ENCODE peak calls at places on chromosomes 1 and 21, in ten cellular contexts. Y, N, E, J, P, U, D, S, K and R are unnamed samples.

GRCh38 chr1:156845055-156845952 is 13.6 kb downstream of the INSRR start:
- DNase-seq in Y (no peak), N (no peak), E (no peak), J (no peak), P (no peak), U (no peak), D (no peak), S (no peak), K (no peak), R (no peak)

GRCh38 chr1:174700775-174701174 is 253.0 kb downstream of the GPR52 start:
- DNase-seq in Y (no peak), N (no peak), E (no peak), J (no peak), P (no peak), U (no peak), D (no peak), S (no peak), K (no peak), R (no peak)

GRCh38 chr1:230141002-230141648 is 74.1 kb downstream of the GALNT2 start:
- DNase-seq in Y (no peak), N (no peak), E (no peak), J (no peak), P (peak), U (no peak), D (no peak), S (no peak), K (peak), R (no peak)

GRCh38 chr1:229430761-229431269 is 3.1 kb downstream of the ACTA1 start:
- DNase-seq in Y (no peak), N (peak), E (peak), J (peak), P (peak), U (no peak), D (no peak), S (no peak), K (peak), R (no peak)

GRCh38 chr21:33207471-33208149 is 22.1 kb upstream of the IFNAR2 start:
- DNase-seq in Y (peak), N (no peak), E (no peak), J (no peak), P (no peak), U (no peak), D (no peak), S (no peak), K (no peak), R (no peak)

GRCh38 chr21:41683815-41684214 is 83.0 kb downstream of the RIPK4 start:
- DNase-seq in Y (no peak), N (no peak), E (no peak), J (no peak), P (no peak), U (no peak), D (no peak), S (no peak), K (no peak), R (no peak)

GRCh38 chr1:206105612-206106011 is 11.6 kb downstream of the AVPR1B start:
- DNase-seq in Y (no peak), N (no peak), E (no peak), J (no peak), P (no peak), U (no peak), D (no peak), S (no peak), K (no peak), R (no peak)

GRCh38 chr1:934991-935750 is 11.4 kb downstream of the SAMD11 start:
- DNase-seq in Y (no peak), N (no peak), E (no peak), J (no peak), P (no peak), U (no peak), D (no peak), S (no peak), K (no peak), R (no peak)

GRCh38 chr1:22619252-22619651 is 17.2 kb upstream of the C1QA start:
- DNase-seq in Y (no peak), N (no peak), E (no peak), J (no peak), P (no peak), U (no peak), D (no peak), S (no peak), K (no peak), R (no peak)

GRCh38 chr1:222195857-222196256 is 352.0 kb downstream of the HHIPL2 start:
- DNase-seq in Y (no peak), N (no peak), E (no peak), J (no peak), P (no peak), U (no peak), D (no peak), S (no peak), K (peak), R (no peak)

GRCh38 chr1:190168116-190168515 is 309.5 kb downstream of the BRINP3 start:
- DNase-seq in Y (no peak), N (no peak), E (no peak), J (no peak), P (peak), U (no peak), D (no peak), S (no peak), K (peak), R (no peak)

GRCh38 chr1:71658295-71658694 is 577.5 kb upstream of the ZRANB2 start:
- DNase-seq in Y (no peak), N (no peak), E (no peak), J (no peak), P (peak), U (no peak), D (no peak), S (no peak), K (peak), R (no peak)

GRCh38 chr21:36839123-36839522 is 127.3 kb downstream of the HLCS start:
- DNase-seq in Y (no peak), N (no peak), E (no peak), J (no peak), P (peak), U (no peak), D (no peak), S (no peak), K (peak), R (peak)

GRCh38 chr1:12572506-12572905 is 45.5 kb downstream of the DHRS3 start:
- DNase-seq in Y (no peak), N (no peak), E (no peak), J (no peak), P (peak), U (no peak), D (no peak), S (no peak), K (peak), R (peak)

GRCh38 chr1:196678510-196678884 is 26.7 kb downstream of the CFH start:
- DNase-seq in Y (no peak), N (no peak), E (no peak), J (no peak), P (peak), U (no peak), D (no peak), S (no peak), K (peak), R (peak)

GRCh38 chr1:157286096-157286495 is 147.9 kb upstream of the ETV3 start:
- DNase-seq in Y (no peak), N (no peak), E (no peak), J (no peak), P (no peak), U (no peak), D (no peak), S (no peak), K (no peak), R (no peak)

GRCh38 chr1:52403566-52404115 is 582 bp downstream of the ORC1 start:
- DNase-seq in Y (peak), N (no peak), E (peak), J (no peak), P (peak), U (no peak), D (peak), S (peak), K (peak), R (peak)

GRCh38 chr1:147892216-147892615 is 10.4 kb upstream of the GJA8 start:
- DNase-seq in Y (no peak), N (no peak), E (no peak), J (no peak), P (no peak), U (no peak), D (peak), S (peak), K (no peak), R (no peak)

GRCh38 chr1:204928671-204929486 is 58.2 kb downstream of the NFASC start:
- DNase-seq in Y (no peak), N (no peak), E (no peak), J (no peak), P (no peak), U (no peak), D (no peak), S (no peak), K (no peak), R (no peak)

GRCh38 chr1:16236091-16236494 is 890 bp downstream of the CPLANE2 start:
- DNase-seq in Y (peak), N (no peak), E (peak), J (no peak), P (no peak), U (no peak), D (peak), S (peak), K (no peak), R (no peak)

GRCh38 chr1:231091853-231092301 is 51.8 kb upstream of the FAM89A start:
- DNase-seq in Y (no peak), N (no peak), E (peak), J (no peak), P (peak), U (no peak), D (no peak), S (no peak), K (no peak), R (peak)

GRCh38 chr1:25257176-25257575 is 9.9 kb upstream of the RSRP1 start:
- DNase-seq in Y (no peak), N (no peak), E (no peak), J (no peak), P (peak), U (no peak), D (no peak), S (no peak), K (peak), R (no peak)

GRCh38 chr21:30248844-30249243 is 32.9 kb upstream of the CLDN8 start:
- DNase-seq in Y (no peak), N (no peak), E (no peak), J (no peak), P (no peak), U (no peak), D (no peak), S (no peak), K (no peak), R (no peak)

GRCh38 chr1:245444181-245444580 is 289.4 kb downstream of the KIF26B start:
- DNase-seq in Y (no peak), N (no peak), E (no peak), J (no peak), P (no peak), U (no peak), D (no peak), S (no peak), K (no peak), R (no peak)

GRCh38 chr1:161066694-161067093 is 3.0 kb downstream of the ARHGAP30 start:
- DNase-seq in Y (no peak), N (no peak), E (no peak), J (no peak), P (no peak), U (no peak), D (no peak), S (no peak), K (no peak), R (no peak)

GRCh38 chr1:91011726-91012125 is 10.1 kb downstream of the ZNF644 start:
- DNase-seq in Y (no peak), N (no peak), E (no peak), J (no peak), P (peak), U (no peak), D (no peak), S (peak), K (peak), R (no peak)

GRCh38 chr21:15651172-15651571 is 78.6 kb upstream of the USP25 start:
- DNase-seq in Y (no peak), N (no peak), E (no peak), J (no peak), P (peak), U (no peak), D (no peak), S (no peak), K (peak), R (no peak)

GRCh38 chr1:8363764-8364301 is 45.9 kb downstream of the SLC45A1 start:
- DNase-seq in Y (no peak), N (no peak), E (no peak), J (no peak), P (no peak), U (no peak), D (no peak), S (no peak), K (no peak), R (no peak)

GRCh38 chr1:9115656-9116205 is 13.2 kb downstream of the GPR157 start:
- DNase-seq in Y (no peak), N (no peak), E (no peak), J (no peak), P (no peak), U (no peak), D (peak), S (peak), K (no peak), R (no peak)

GRCh38 chr1:152855661-152856060 is 4.1 kb upstream of the LCE7A start:
- DNase-seq in Y (no peak), N (no peak), E (no peak), J (no peak), P (no peak), U (no peak), D (no peak), S (no peak), K (no peak), R (no peak)

GRCh38 chr1:175742790-175743459 is 470 bp downstream of the TNR start:
- DNase-seq in Y (no peak), N (no peak), E (no peak), J (no peak), P (peak), U (no peak), D (peak), S (peak), K (peak), R (peak)

GRCh38 chr1:183952101-183952500 is 85.4 kb downstream of the COLGALT2 start:
- DNase-seq in Y (no peak), N (no peak), E (no peak), J (no peak), P (no peak), U (no peak), D (no peak), S (no peak), K (no peak), R (no peak)

GRCh38 chr1:46218443-46218842 is 15.3 kb downstream of the LURAP1 start:
- DNase-seq in Y (no peak), N (no peak), E (no peak), J (no peak), P (no peak), U (no peak), D (peak), S (no peak), K (no peak), R (no peak)

GRCh38 chr21:35896060-35896459 is 164.3 kb downstream of the SETD4 start:
- DNase-seq in Y (no peak), N (no peak), E (no peak), J (no peak), P (no peak), U (peak), D (no peak), S (no peak), K (no peak), R (no peak)

GRCh38 chr21:29298348-29299045 is at the start of gene BACH1:
- DNase-seq in Y (peak), N (peak), E (peak), J (peak), P (peak), U (peak), D (peak), S (peak), K (peak), R (peak)